ENCODE peak calls at places on chromosomes 16 and 17, in eight cellular contexts. M, D, G, N, A, T, Q and X are unnamed samples.

GRCh38 chr17:51425793-51426192 is 165.4 kb downstream of the UTP18 start:
- DNase-seq in M (no peak), D (no peak), G (no peak), N (no peak), A (no peak), T (no peak), Q (no peak), X (no peak)

GRCh38 chr17:74268554-74268953 is 5.5 kb upstream of the DNAI2 start:
- DNase-seq in M (no peak), D (no peak), G (no peak), N (no peak), A (no peak), T (no peak), Q (no peak), X (no peak)

GRCh38 chr17:7124923-7125322 is 10.3 kb upstream of the ASGR2 start:
- DNase-seq in M (no peak), D (no peak), G (no peak), N (no peak), A (no peak), T (no peak), Q (no peak), X (no peak)

GRCh38 chr16:88688013-88688778 is 1.9 kb upstream of the SNAI3 start:
- DNase-seq in M (peak; percentile 47), D (peak; percentile 20), G (no peak), N (no peak), A (peak; percentile 87), T (no peak), Q (no peak), X (peak; percentile 37)

GRCh38 chr17:250487-251300 is 69.2 kb upstream of the DOC2B start:
- DNase-seq in M (no peak), D (no peak), G (no peak), N (no peak), A (no peak), T (no peak), Q (no peak), X (no peak)

GRCh38 chr17:10114931-10115535 is 83.4 kb downstream of the GAS7 start:
- DNase-seq in M (no peak), D (peak; percentile 87), G (no peak), N (peak; percentile 97), A (peak; percentile 91), T (peak; percentile 98), Q (no peak), X (peak; percentile 98)

GRCh38 chr16:68035227-68035626 is 12.1 kb downstream of the DUS2 start:
- DNase-seq in M (no peak), D (no peak), G (no peak), N (no peak), A (no peak), T (no peak), Q (no peak), X (no peak)

GRCh38 chr17:36641877-36642845 is 40.8 kb downstream of the MRM1 start:
- DNase-seq in M (peak; percentile 70), D (no peak), G (no peak), N (peak; percentile 22), A (peak; percentile 20), T (no peak), Q (no peak), X (no peak)

GRCh38 chr16:86604436-86605220 is 26.3 kb downstream of the FOXL1 start:
- DNase-seq in M (no peak), D (no peak), G (no peak), N (no peak), A (no peak), T (no peak), Q (no peak), X (no peak)

GRCh38 chr17:8742828-8743227 is 1.8 kb downstream of the CCDC42 start:
- DNase-seq in M (no peak), D (no peak), G (no peak), N (no peak), A (no peak), T (no peak), Q (no peak), X (no peak)
- TF ChIP-seq EZH2 in M (no peak), D (no peak), G (no peak), N (no peak), A (no peak), T (no peak), Q (no peak), X (no peak)

GRCh38 chr17:65072577-65073178 is 16.1 kb upstream of the GNA13 start:
- DNase-seq in M (no peak), D (no peak), G (peak; percentile 55), N (no peak), A (no peak), T (no peak), Q (no peak), X (no peak)
- H3K4me1 ChIP-seq in M (no peaks in the 10 kb centered on the region), D (no peaks in the 10 kb centered on the region), G (peaks cover 37% of the 10 kb centered on the region), N (peaks cover 6% of the 10 kb centered on the region), A (peaks cover 25% of the 10 kb centered on the region), T (no peaks in the 10 kb centered on the region), Q (peaks cover 2% of the 10 kb centered on the region), X (no peaks in the 10 kb centered on the region)

DNA sequence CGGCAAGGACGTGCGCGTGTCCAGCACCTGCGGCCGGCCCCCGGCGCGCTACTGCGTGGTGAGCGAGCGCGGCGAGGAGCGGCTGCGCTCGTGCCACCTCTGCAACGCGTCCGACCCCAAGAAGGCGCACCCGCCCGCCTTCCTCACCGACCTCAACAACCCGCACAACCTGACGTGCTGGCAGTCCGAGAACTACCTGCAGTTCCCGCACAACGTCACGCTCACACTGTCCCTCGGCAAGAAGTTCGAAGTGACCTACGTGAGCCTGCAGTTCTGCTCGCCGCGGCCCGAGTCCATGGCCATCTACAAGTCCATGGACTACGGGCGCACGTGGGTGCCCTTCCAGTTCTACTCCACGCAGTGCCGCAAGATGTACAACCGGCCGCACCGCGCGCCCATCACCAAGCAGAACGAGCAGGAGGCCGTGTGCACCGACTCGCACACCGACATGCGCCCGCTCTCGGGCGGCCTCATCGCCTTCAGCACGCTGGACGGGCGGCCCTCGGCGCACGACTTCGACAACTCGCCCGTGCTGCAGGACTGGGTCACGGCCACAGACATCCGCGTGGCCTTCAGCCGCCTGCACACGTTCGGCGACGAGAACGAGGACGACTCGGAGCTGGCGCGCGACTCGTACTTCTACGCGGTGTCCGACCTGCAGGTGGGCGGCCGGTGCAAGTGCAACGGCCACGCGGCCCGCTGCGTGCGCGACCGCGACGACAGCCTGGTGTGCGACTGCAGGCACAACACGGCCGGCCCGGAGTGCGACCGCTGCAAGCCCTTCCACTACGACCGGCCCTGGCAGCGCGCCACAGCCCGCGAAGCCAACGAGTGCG is 1.5 kb downstream of the NTN1 start:
- DNase-seq in M (peak; percentile 68), D (peak; percentile 43), G (no peak), N (peak; percentile 55), A (peak; percentile 48), T (no peak), Q (peak; percentile 28), X (no peak)
- TF ChIP-seq EZH2 in M (peak; percentile 99), D (peak; percentile 95), G (no peak), N (peak; percentile 84), A (peak; percentile 98), T (no peak), Q (peak; percentile 91), X (peak; percentile 95)

DNA sequence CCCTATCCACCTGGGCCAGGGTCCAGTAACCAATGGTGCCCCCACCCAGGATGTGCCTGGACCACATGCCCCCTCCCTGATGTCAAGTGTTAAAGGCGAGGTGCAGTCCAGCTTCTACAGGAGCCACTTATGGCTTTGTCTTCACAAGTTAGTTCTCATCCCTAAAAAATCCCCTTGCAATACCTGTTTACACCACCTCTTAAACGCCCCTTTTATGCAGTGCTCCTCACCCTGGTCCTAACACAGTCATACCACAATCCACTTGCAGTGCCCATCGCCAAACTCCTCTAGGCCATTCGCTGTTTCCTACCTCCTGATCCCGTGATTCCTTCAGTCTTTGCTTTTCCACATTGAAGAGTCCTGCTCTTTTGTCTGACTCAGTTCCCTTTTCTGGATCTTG is 7.1 kb downstream of the GLYR1 start:
- DNase-seq in M (no peak), D (peak; percentile 13), G (no peak), N (no peak), A (no peak), T (no peak), Q (peak; percentile 17), X (no peak)
- H3K4me1 ChIP-seq in M (no peaks in the 10 kb centered on the region), D (no peaks in the 10 kb centered on the region), G (peaks cover 7% of the 10 kb centered on the region), N (peaks cover under 1% of the 10 kb centered on the region), A (no peaks in the 10 kb centered on the region), T (peaks cover 6% of the 10 kb centered on the region), Q (no peaks in the 10 kb centered on the region), X (no peaks in the 10 kb centered on the region)

GRCh38 chr17:78940241-78940640 is 15.1 kb upstream of the TIMP2 start:
- DNase-seq in M (no peak), D (no peak), G (no peak), N (no peak), A (no peak), T (no peak), Q (no peak), X (no peak)
- TF ChIP-seq EZH2 in M (no peak), D (no peak), G (no peak), N (no peak), A (no peak), T (no peak), Q (no peak), X (no peak)

GRCh38 chr17:65101371-65101770 is 35.8 kb upstream of the RGS9 start:
- DNase-seq in M (no peak), D (no peak), G (no peak), N (no peak), A (no peak), T (no peak), Q (no peak), X (no peak)

GRCh38 chr17:65099475-65099874 is 37.7 kb upstream of the RGS9 start:
- DNase-seq in M (no peak), D (no peak), G (no peak), N (no peak), A (no peak), T (no peak), Q (no peak), X (no peak)

GRCh38 chr17:65099941-65100315 is 37.2 kb upstream of the RGS9 start:
- DNase-seq in M (no peak), D (peak; percentile 86), G (peak; percentile 29), N (peak; percentile 88), A (no peak), T (peak; percentile 13), Q (no peak), X (peak; percentile 33)

GRCh38 chr17:65102235-65102634 is 34.9 kb upstream of the RGS9 start:
- DNase-seq in M (no peak), D (no peak), G (no peak), N (no peak), A (no peak), T (no peak), Q (no peak), X (no peak)

GRCh38 chr17:65100316-65101140 is 36.6 kb upstream of the RGS9 start:
- DNase-seq in M (peak; percentile 92), D (peak; percentile 57), G (peak; percentile 66), N (peak; percentile 82), A (peak; percentile 92), T (peak; percentile 73), Q (peak; percentile 66), X (peak; percentile 77)
- H3K4me1 ChIP-seq in M (no peaks in the 10 kb centered on the region), D (peaks cover 4% of the 10 kb centered on the region), G (peaks cover 12% of the 10 kb centered on the region), N (peaks cover 10% of the 10 kb centered on the region), A (peaks cover 10% of the 10 kb centered on the region), T (peaks cover 11% of the 10 kb centered on the region), Q (peaks cover 8% of the 10 kb centered on the region), X (no peaks in the 10 kb centered on the region)